ENCODE peak calls at places on chromosomes 2 and 18, in five cellular contexts. One of them, this sample, is unnamed.

GRCh38 chr18:9516437-9517064 is 41.2 kb downstream of the RALBP1 start:
- DNase-seq in posterior cingulate gyrus: no peak
- DNase-seq in mesothelial cell of epicardium: no peak
- DNase-seq in fibroblast of lung: peak
- DNase-seq in retina: peak
- DNase-seq in this sample: peak

GRCh38 chr2:121245120-121245820 is 39.7 kb downstream of the TFCP2L1 start:
- DNase-seq in posterior cingulate gyrus: peak
- DNase-seq in mesothelial cell of epicardium: no peak
- DNase-seq in fibroblast of lung: no peak
- DNase-seq in retina: no peak
- DNase-seq in this sample: no peak

GRCh38 chr2:37802106-37802791 is 122.8 kb upstream of the RMDN2 start:
- DNase-seq in posterior cingulate gyrus: no peak
- DNase-seq in mesothelial cell of epicardium: no peak
- DNase-seq in fibroblast of lung: no peak
- DNase-seq in retina: no peak
- DNase-seq in this sample: no peak

GRCh38 chr2:8454797-8455196 is 227.1 kb upstream of the ID2 start:
- DNase-seq in posterior cingulate gyrus: no peak
- DNase-seq in mesothelial cell of epicardium: no peak
- DNase-seq in fibroblast of lung: no peak
- DNase-seq in retina: no peak
- DNase-seq in this sample: no peak

GRCh38 chr2:38723173-38723572 is 28.0 kb downstream of the SRSF7 start:
- DNase-seq in posterior cingulate gyrus: no peak
- DNase-seq in mesothelial cell of epicardium: no peak
- DNase-seq in fibroblast of lung: no peak
- DNase-seq in retina: no peak
- DNase-seq in this sample: no peak

GRCh38 chr18:25234740-25235345 is 117.1 kb downstream of the ZNF521 start:
- DNase-seq in posterior cingulate gyrus: no peak
- DNase-seq in mesothelial cell of epicardium: no peak
- DNase-seq in fibroblast of lung: no peak
- DNase-seq in retina: no peak
- DNase-seq in this sample: no peak

GRCh38 chr2:33406622-33407021 is 69.8 kb upstream of the RASGRP3 start:
- DNase-seq in posterior cingulate gyrus: no peak
- DNase-seq in mesothelial cell of epicardium: no peak
- DNase-seq in fibroblast of lung: no peak
- DNase-seq in retina: no peak
- DNase-seq in this sample: no peak

GRCh38 chr2:220555961-220556360 is 928.5 kb downstream of the SLC4A3 start:
- DNase-seq in posterior cingulate gyrus: no peak
- DNase-seq in mesothelial cell of epicardium: no peak
- DNase-seq in fibroblast of lung: no peak
- DNase-seq in retina: no peak
- DNase-seq in this sample: no peak

GRCh38 chr2:160175169-160176130 is 24.6 kb downstream of the ITGB6 start:
- DNase-seq in posterior cingulate gyrus: no peak
- DNase-seq in mesothelial cell of epicardium: no peak
- DNase-seq in fibroblast of lung: peak
- DNase-seq in retina: peak
- DNase-seq in this sample: no peak

GRCh38 chr2:229087843-229088520 is 183.1 kb downstream of the PID1 start:
- DNase-seq in posterior cingulate gyrus: no peak
- DNase-seq in mesothelial cell of epicardium: no peak
- DNase-seq in fibroblast of lung: no peak
- DNase-seq in retina: peak
- DNase-seq in this sample: no peak

GRCh38 chr2:226794751-226795171 is 4.9 kb downstream of the IRS1 start:
- DNase-seq in posterior cingulate gyrus: no peak
- DNase-seq in mesothelial cell of epicardium: no peak
- DNase-seq in fibroblast of lung: peak
- DNase-seq in retina: peak
- DNase-seq in this sample: no peak

GRCh38 chr18:75353357-75353756 is 74.1 kb downstream of the SMIM21 start:
- DNase-seq in posterior cingulate gyrus: no peak
- DNase-seq in mesothelial cell of epicardium: no peak
- DNase-seq in fibroblast of lung: no peak
- DNase-seq in retina: no peak
- DNase-seq in this sample: no peak

GRCh38 chr2:30421551-30422436 is 25.3 kb upstream of the LCLAT1 start:
- DNase-seq in posterior cingulate gyrus: no peak
- DNase-seq in mesothelial cell of epicardium: no peak
- DNase-seq in fibroblast of lung: peak
- DNase-seq in retina: peak
- DNase-seq in this sample: no peak

GRCh38 chr18:50194623-50195532 is at the start of gene MYO5B:
- DNase-seq in posterior cingulate gyrus: peak
- DNase-seq in mesothelial cell of epicardium: peak
- DNase-seq in fibroblast of lung: no peak
- DNase-seq in retina: peak
- DNase-seq in this sample: peak

GRCh38 chr2:84290537-84290936 is 168.5 kb downstream of the SUCLG1 start:
- DNase-seq in posterior cingulate gyrus: no peak
- DNase-seq in mesothelial cell of epicardium: no peak
- DNase-seq in fibroblast of lung: no peak
- DNase-seq in retina: no peak
- DNase-seq in this sample: peak

GRCh38 chr2:20012032-20012281 is 511 bp downstream of the MATN3 start:
- DNase-seq in posterior cingulate gyrus: no peak
- DNase-seq in mesothelial cell of epicardium: no peak
- DNase-seq in fibroblast of lung: no peak
- DNase-seq in retina: no peak
- DNase-seq in this sample: no peak

GRCh38 chr2:198880421-198880820 is 577.3 kb downstream of the SATB2 start:
- DNase-seq in posterior cingulate gyrus: no peak
- DNase-seq in mesothelial cell of epicardium: no peak
- DNase-seq in fibroblast of lung: no peak
- DNase-seq in retina: no peak
- DNase-seq in this sample: no peak

GRCh38 chr2:10918661-10919414 is 7.1 kb downstream of the KCNF1 start:
- DNase-seq in posterior cingulate gyrus: peak
- DNase-seq in mesothelial cell of epicardium: no peak
- DNase-seq in fibroblast of lung: peak
- DNase-seq in retina: no peak
- DNase-seq in this sample: no peak

GRCh38 chr18:13036622-13037320 is 45.6 kb downstream of the CEP192 start:
- DNase-seq in posterior cingulate gyrus: peak
- DNase-seq in mesothelial cell of epicardium: no peak
- DNase-seq in fibroblast of lung: peak
- DNase-seq in retina: no peak
- DNase-seq in this sample: no peak

GRCh38 chr18:43589611-43590151 is 312.4 kb upstream of the SYT4 start:
- DNase-seq in posterior cingulate gyrus: peak
- DNase-seq in mesothelial cell of epicardium: no peak
- DNase-seq in fibroblast of lung: no peak
- DNase-seq in retina: no peak
- DNase-seq in this sample: no peak

GRCh38 chr18:74040459-74041332 is 106.9 kb downstream of the FBXO15 start:
- DNase-seq in posterior cingulate gyrus: peak
- DNase-seq in mesothelial cell of epicardium: no peak
- DNase-seq in fibroblast of lung: no peak
- DNase-seq in retina: no peak
- DNase-seq in this sample: peak

GRCh38 chr2:64426191-64426952 is 27.6 kb upstream of the LGALSL start:
- DNase-seq in posterior cingulate gyrus: no peak
- DNase-seq in mesothelial cell of epicardium: no peak
- DNase-seq in fibroblast of lung: peak
- DNase-seq in retina: no peak
- DNase-seq in this sample: no peak